ENCODE peak calls at places on chromosomes 1 and 21, in six cellular contexts. T, P, V, D, K and O are unnamed samples.

GRCh38 chr1:201009967-201010645 is 13.4 kb downstream of the KIF21B start:
- DNase-seq in T (no peak), P (no peak), V (no peak), D (no peak), K (no peak), O (no peak)

GRCh38 chr1:166511754-166512153 is 327.5 kb upstream of the POGK start:
- DNase-seq in T (no peak), P (no peak), V (no peak), D (no peak), K (no peak), O (no peak)

GRCh38 chr1:66276229-66276628 is 257.7 kb upstream of the SGIP1 start:
- DNase-seq in T (no peak), P (no peak), V (no peak), D (peak; percentile 42), K (no peak), O (no peak)

GRCh38 chr1:12544992-12545391 is 73.0 kb downstream of the DHRS3 start:
- DNase-seq in T (no peak), P (no peak), V (no peak), D (peak; percentile 8), K (no peak), O (no peak)

GRCh38 chr1:192702212-192702993 is 66.5 kb downstream of the RGS13 start:
- DNase-seq in T (no peak), P (no peak), V (no peak), D (no peak), K (no peak), O (no peak)

GRCh38 chr21:32189688-32190483 is 89.0 kb downstream of the MIS18A start:
- DNase-seq in T (no peak), P (no peak), V (no peak), D (no peak), K (no peak), O (no peak)

GRCh38 chr1:105337427-105337826 is 1587.7 kb downstream of the AMY1C start:
- DNase-seq in T (no peak), P (no peak), V (no peak), D (no peak), K (no peak), O (no peak)

GRCh38 chr1:185309566-185309965 is 7.5 kb downstream of the IVNS1ABP start:
- DNase-seq in T (no peak), P (no peak), V (no peak), D (no peak), K (no peak), O (no peak)

GRCh38 chr1:247746391-247746935 is 1.5 kb downstream of the OR14A2 start:
- DNase-seq in T (no peak), P (no peak), V (no peak), D (no peak), K (no peak), O (no peak)

GRCh38 chr1:23194119-23194984 is 22.9 kb downstream of the HTR1D start:
- DNase-seq in T (no peak), P (no peak), V (no peak), D (no peak), K (no peak), O (no peak)

GRCh38 chr1:176531896-176532892 is 69.2 kb downstream of the PAPPA2 start:
- DNase-seq in T (no peak), P (no peak), V (no peak), D (no peak), K (no peak), O (no peak)

GRCh38 chr1:44294588-44295007 is 60.5 kb downstream of the ERI3 start:
- DNase-seq in T (peak; percentile 56), P (peak; percentile 74), V (peak; percentile 64), D (no peak), K (peak; percentile 56), O (no peak)

GRCh38 chr1:60913039-60913438 is 169.3 kb upstream of the NFIA start:
- DNase-seq in T (no peak), P (no peak), V (no peak), D (no peak), K (no peak), O (no peak)

GRCh38 chr1:94602312-94602711 is 60.8 kb upstream of the F3 start:
- DNase-seq in T (no peak), P (no peak), V (peak; percentile 52), D (peak; percentile 44), K (no peak), O (peak; percentile 31)

GRCh38 chr1:206952182-206952581 is 5.9 kb upstream of the PIGR start:
- DNase-seq in T (no peak), P (no peak), V (no peak), D (no peak), K (no peak), O (no peak)

GRCh38 chr1:233868461-233868860 is 36.0 kb upstream of the SLC35F3 start:
- DNase-seq in T (no peak), P (no peak), V (no peak), D (no peak), K (no peak), O (no peak)